ENCODE peak calls at places on chromosome 16, in ten cellular contexts. P is HCT116, Q is GM23248, W is transverse colon, A is IMR-90, Y is hepatocyte, K is esophagus squamous epithelium, N is Peyer's patch, O is left ventricle myocardium inferior, T is cardiac muscle cell. V is an unnamed sample. For H3K4me1 and H3K27me3, the result is how much of the 10 kb centered on the place peaks cover.

GRCh38 chr16:85475233-85475632 is 137.9 kb upstream of the GSE1 start:
- DNase-seq in Q (peak), T (no peak), A (no peak), N (no peak), O (no peak), W (no peak), K (no peak), P (no peak), Y (no peak), V (no peak)

GRCh38 chr16:73546351-73546845 is 498.5 kb upstream of the ZFHX3 start:
- DNase-seq in W (no peak), O (no peak), N (no peak), T (no peak), K (no peak), P (no peak), A (no peak), Y (no peak), Q (no peak), V (no peak)

GRCh38 chr16:72823961-72824490 is 223.9 kb downstream of the ZFHX3 start:
- DNase-seq in T (no peak), Q (no peak), Y (no peak), P (no peak), K (no peak), O (no peak), W (no peak), N (no peak), A (no peak), V (no peak)

GRCh38 chr16:7160093-7160492 is 172.6 kb upstream of the RBFOX1 start:
- DNase-seq in T (no peak), Q (no peak), N (no peak), O (no peak), P (no peak), K (no peak), Y (peak), A (no peak), W (no peak), V (no peak)

GRCh38 chr16:66662445-66663194 is 33.9 kb downstream of the CMTM4 start:
- DNase-seq in Q (peak), T (peak), K (no peak), P (peak), O (no peak), N (peak), Y (peak), A (peak), W (no peak), V (no peak)

GRCh38 chr16:54657058-54657708 is 273.5 kb upstream of the IRX5 start:
- DNase-seq in K (no peak), Y (peak), N (no peak), P (peak), O (no peak), W (no peak), T (peak), Q (peak), A (no peak), V (no peak)

GRCh38 chr16:11716330-11716729 is 26.3 kb downstream of the TXNDC11 start:
- DNase-seq in T (no peak), K (no peak), N (no peak), P (no peak), Q (no peak), A (no peak), Y (no peak), W (no peak), O (no peak), V (no peak)

GRCh38 chr16:79698341-79698753 is 97.8 kb upstream of the MAF start:
- DNase-seq in Y (no peak), A (peak), P (no peak), K (no peak), Q (no peak), T (peak), O (peak), W (no peak), N (no peak), V (no peak)

GRCh38 chr16:50282010-50282538 is 15.7 kb downstream of the ADCY7 start:
- DNase-seq in W (peak), T (peak), P (no peak), O (peak), N (peak), K (peak), Q (no peak), Y (no peak), A (no peak), V (peak)

GRCh38 chr16:24049113-24049512 is 207.0 kb upstream of the CACNG3 start:
- DNase-seq in W (no peak), A (no peak), O (no peak), Y (no peak), K (no peak), N (peak), T (no peak), P (no peak), Q (no peak), V (peak)

GRCh38 chr16:47713225-47713595 is 252.1 kb downstream of the PHKB start:
- DNase-seq in W (no peak), T (peak), K (no peak), Q (peak), N (no peak), A (peak), O (no peak), P (no peak), Y (no peak), V (no peak)

GRCh38 chr16:22358000-22358399 is 16.4 kb downstream of the CDR2 start:
- DNase-seq in O (no peak), Q (no peak), A (no peak), P (no peak), N (no peak), W (no peak), K (no peak), Y (no peak), T (no peak), V (no peak)

GRCh38 chr16:85220125-85220839 is 108.0 kb upstream of the CIBAR2 start:
- DNase-seq in O (peak), Y (peak), N (peak), W (peak), P (no peak), Q (peak), A (peak), K (no peak), T (peak), V (no peak)

GRCh38 chr16:22077700-22078313 is 14.5 kb upstream of the VWA3A start:
- DNase-seq in P (peak), A (peak), K (no peak), Y (peak), W (peak), O (peak), Q (peak), T (peak), N (peak), V (peak)

GRCh38 chr16:60905806-60906205 is 1130.4 kb downstream of the CDH8 start:
- DNase-seq in T (no peak), K (no peak), O (no peak), Q (no peak), W (no peak), P (no peak), Y (no peak), A (no peak), N (no peak), V (no peak)

GRCh38 chr16:16778322-16778721 is 399.4 kb downstream of the NPIPA7 start:
- DNase-seq in Y (no peak), O (no peak), P (no peak), Q (no peak), W (no peak), N (no peak), K (no peak), T (no peak), A (no peak), V (no peak)

GRCh38 chr16:74034862-74035261 is 261.8 kb upstream of the PSMD7 start:
- DNase-seq in O (no peak), K (no peak), N (no peak), P (peak), Q (peak), Y (peak), T (peak), A (peak), W (peak), V (no peak)

GRCh38 chr16:12337776-12338655 is 361.5 kb downstream of the SNX29 start:
- DNase-seq in W (no peak), O (no peak), N (no peak), Y (no peak), A (peak), T (no peak), P (no peak), K (no peak), Q (no peak), V (no peak)

GRCh38 chr16:20409398-20410152 is at the start of gene ACSM5:
- DNase-seq in O (peak), P (no peak), Q (no peak), A (no peak), K (no peak), T (peak), N (no peak), Y (peak), W (peak), V (no peak)

GRCh38 chr16:66416136-66416535 is 11.0 kb upstream of the BEAN1 start:
- DNase-seq in Q (peak), N (no peak), Y (no peak), K (no peak), W (no peak), A (no peak), P (no peak), T (no peak), O (no peak), V (no peak)

GRCh38 chr16:31700200-31700529 is 172.5 kb downstream of the AHSP start:
- DNase-seq in N (no peak), Q (peak), P (peak), A (no peak), Y (no peak), O (no peak), T (no peak), W (no peak), K (no peak), V (no peak)

GRCh38 chr16:49121636-49122035 is 160.0 kb downstream of the CBLN1 start:
- DNase-seq in P (no peak), W (no peak), O (no peak), K (no peak), N (no peak), T (no peak), Y (no peak), A (no peak), Q (no peak), V (no peak)

GRCh38 chr16:69564845-69565610 is 738 bp upstream of the NFAT5 start:
- DNase-seq in N (no peak), A (no peak), K (no peak), P (no peak), T (peak), Y (no peak), Q (peak), O (no peak), W (no peak), V (peak)

GRCh38 chr16:15961060-15961511 is 11.7 kb downstream of the ABCC1 start:
- DNase-seq in Q (no peak), A (peak), K (no peak), O (no peak), Y (no peak), P (no peak), N (peak), T (no peak), W (no peak), V (peak)

GRCh38 chr16:28009586-28010373 is 53.7 kb downstream of the GSG1L start:
- DNase-seq in Y (no peak), Q (no peak), O (no peak), P (no peak), N (no peak), A (no peak), K (no peak), T (no peak), W (no peak), V (no peak)

GRCh38 chr16:48613061-48613957 is 3.3 kb upstream of the N4BP1 start:
- DNase-seq in Y (peak), Q (peak), N (peak), O (no peak), P (no peak), W (peak), T (peak), K (no peak), A (peak), V (peak)

GRCh38 chr16:47565454-47565853 is 104.3 kb downstream of the PHKB start:
- DNase-seq in T (peak), W (peak), Y (no peak), A (peak), O (peak), K (no peak), N (peak), P (no peak), Q (peak), V (no peak)

GRCh38 chr16:68756250-68757051 is 19.4 kb downstream of the CDH1 start:
- DNase-seq in W (peak), N (peak), T (peak), P (peak), Q (no peak), Y (peak), K (no peak), O (no peak), A (no peak), V (no peak)

GRCh38 chr16:48918520-48919258 is 308.7 kb upstream of the N4BP1 start:
- DNase-seq in Y (no peak), K (no peak), T (no peak), Q (no peak), P (peak), N (no peak), O (no peak), A (no peak), W (no peak), V (no peak)

GRCh38 chr16:80525420-80525819 is 15.4 kb upstream of the DYNLRB2 start:
- DNase-seq in Q (no peak), A (no peak), W (no peak), K (no peak), O (no peak), T (no peak), N (no peak), Y (no peak), P (no peak), V (no peak)

GRCh38 chr16:88970539-88971065 is 6.4 kb downstream of the CBFA2T3 start:
- DNase-seq in A (no peak), N (no peak), Y (no peak), P (no peak), K (no peak), W (no peak), O (no peak), Q (no peak), T (no peak), V (no peak)
- H3K4me1 ChIP-seq in A (under half), N (half or more), Y (under half), P (under half), K (under half), W (under half), O (under half), Q (under half), T (under half), V (under half)

GRCh38 chr16:84138500-84138823 is 6.5 kb downstream of the HSDL1 start:
- DNase-seq in A (no peak), O (no peak), P (no peak), Y (no peak), T (no peak), W (no peak), K (no peak), Q (no peak), N (no peak), V (no peak)
- H3K27ac ChIP-seq in A (no peak), O (peak), P (peak), Y (peak), T (peak), W (no peak), K (no peak), Q (peak), N (no peak), V (peak)

GRCh38 chr16:56673916-56674315 is 4.3 kb downstream of the MT1H start:
- DNase-seq in A (peak), Y (no peak), T (peak), Q (peak), W (peak), K (no peak), N (no peak), O (no peak), P (no peak), V (peak)

GRCh38 chr16:56672761-56673536 is 3.3 kb downstream of the MT1H start:
- DNase-seq in O (no peak), A (peak), W (no peak), K (no peak), P (no peak), N (no peak), Q (peak), T (no peak), Y (no peak), V (no peak)

GRCh38 chr16:56677474-56677873 is 4.8 kb upstream of the MT1X start:
- DNase-seq in O (no peak), T (no peak), W (no peak), K (no peak), N (no peak), P (no peak), A (no peak), Y (no peak), Q (no peak), V (no peak)

GRCh38 chr16:56679078-56679730 is 3.1 kb upstream of the MT1X start:
- DNase-seq in T (no peak), A (no peak), O (no peak), Y (no peak), W (no peak), K (no peak), P (no peak), Q (no peak), N (no peak), V (no peak)

GRCh38 chr16:56675685-56676210 is 6.1 kb downstream of the MT1H start:
- DNase-seq in A (no peak), T (no peak), W (peak), N (no peak), O (no peak), P (no peak), Y (no peak), K (no peak), Q (no peak), V (peak)
- H3K27me3 ChIP-seq in A (under half), T (half or more), W (under half), N (under half), O (half or more), P (under half), Y (half or more), K (under half), Q (under half), V (under half)

GRCh38 chr16:2147981-2148671 is at the start of gene RAB26:
- DNase-seq in W (peak), Q (peak), T (peak), K (no peak), O (peak), A (peak), P (no peak), Y (peak), N (peak), V (peak)

GRCh38 chr16:2151188-2152091 is 3.0 kb downstream of the RAB26 start:
- DNase-seq in A (no peak), Y (no peak), Q (no peak), T (no peak), K (no peak), P (no peak), N (no peak), O (no peak), W (no peak), V (no peak)

GRCh38 chr16:2150418-2151187 is 2.2 kb downstream of the RAB26 start:
- DNase-seq in Q (no peak), A (peak), Y (no peak), P (no peak), N (no peak), W (peak), T (peak), O (no peak), K (no peak), V (no peak)

GRCh38 chr16:2148714-2149629 is 547 bp downstream of the RAB26 start:
- DNase-seq in Q (peak), Y (peak), N (no peak), T (no peak), K (no peak), P (no peak), A (no peak), O (no peak), W (no peak), V (no peak)

DNA sequence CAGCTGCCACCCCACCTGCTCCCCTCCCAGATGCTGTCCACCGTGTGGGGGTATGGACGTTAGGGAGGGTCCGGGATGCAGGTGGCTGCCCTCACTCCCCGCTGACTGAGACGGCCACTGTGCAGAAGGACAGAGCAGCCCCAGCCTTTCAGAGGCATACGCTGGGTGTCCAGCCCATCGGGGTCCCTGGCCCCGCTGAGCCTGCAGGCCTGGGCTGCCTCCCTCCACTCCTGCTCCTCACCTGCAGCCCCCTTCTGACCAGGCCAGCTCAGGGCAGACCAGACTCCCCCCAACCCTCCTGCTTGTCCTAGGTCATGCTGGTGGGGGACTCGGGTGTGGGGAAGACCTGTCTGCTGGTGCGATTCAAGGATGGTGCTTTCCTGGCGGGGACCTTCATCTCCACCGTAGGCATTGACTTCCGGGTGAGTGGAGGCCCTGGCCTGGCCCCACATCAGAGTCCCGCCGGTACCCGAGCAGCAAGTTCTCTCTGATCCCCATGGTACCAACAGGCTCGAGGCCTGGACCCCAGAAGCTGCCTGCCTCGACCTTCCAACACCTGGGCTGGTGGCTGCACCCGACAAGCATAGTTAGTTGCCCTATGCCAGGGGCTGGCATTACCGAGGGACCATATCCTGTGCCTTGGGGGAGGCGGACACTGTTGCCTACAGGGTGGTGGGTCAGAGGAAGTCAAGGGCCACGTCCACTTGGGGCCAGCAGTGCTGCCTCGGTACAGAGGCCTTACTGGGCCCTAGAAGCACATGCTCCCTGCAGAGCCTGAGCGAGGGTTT is 1.4 kb downstream of the RAB26 start:
- DNase-seq in K (no peak), P (no peak), O (no peak), T (no peak), Q (no peak), W (no peak), Y (no peak), N (no peak), A (no peak), V (no peak)
- H3K4me1 ChIP-seq in K (half or more), P (under half), O (half or more), T (under half), Q (under half), W (half or more), Y (half or more), N (under half), A (under half), V (half or more)

DNA sequence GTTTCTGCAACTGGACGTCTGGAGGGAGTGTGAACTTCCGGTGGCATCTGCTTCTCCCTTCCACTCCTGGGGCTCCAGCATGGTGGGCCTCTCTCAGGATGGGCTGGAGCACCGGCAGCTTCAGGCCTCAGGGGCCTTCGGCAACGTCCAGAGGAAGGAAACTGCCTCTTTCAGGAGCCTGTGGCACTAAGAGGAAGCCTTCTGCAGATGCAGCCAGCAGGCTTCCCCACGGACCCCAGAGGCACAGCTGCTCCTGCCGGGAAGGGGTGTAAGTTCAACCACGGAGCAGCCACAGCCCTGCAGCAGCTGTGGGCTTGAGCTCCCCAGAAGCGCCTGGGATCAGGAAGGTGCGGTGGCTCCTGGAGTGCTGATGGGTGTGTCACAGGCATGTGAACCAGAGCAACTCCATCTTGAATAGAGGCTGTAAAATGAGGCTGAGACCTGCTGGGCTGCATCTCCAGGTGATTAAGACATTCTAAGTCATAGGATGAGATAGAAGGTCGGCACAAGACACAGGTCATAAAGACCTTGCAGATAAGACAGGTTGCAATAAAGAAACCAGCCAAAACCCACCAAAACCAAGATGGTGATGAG is 50.8 kb upstream of the KLHDC4 start:
- DNase-seq in Y (no peak), W (no peak), Q (no peak), P (no peak), K (no peak), O (no peak), A (no peak), N (no peak), T (no peak), V (no peak)
- H3K27ac ChIP-seq in Y (no peak), W (no peak), Q (no peak), P (no peak), K (no peak), O (no peak), A (no peak), N (no peak), T (no peak), V (no peak)

V was measured in CD8-positive, alpha-beta memory T cell.